ENCODE peak calls at places on chromosome 4, in seven cellular contexts. One of them, this sample, is unnamed.

GRCh38 chr4:181301735-181302380 is 941.3 kb upstream of the TENM3 start:
- DNase-seq in A549: peak
- DNase-seq in suprapubic skin: no peak
- DNase-seq in psoas muscle: peak
- DNase-seq in WERI-Rb-1: peak
- DNase-seq in CD4-positive, CD25-positive, alpha-beta regulatory T cell: no peak
- DNase-seq in mammary epithelial cell: peak
- DNase-seq in this sample: peak

GRCh38 chr4:84870398-84871163 is 95.9 kb downstream of the WDFY3 start:
- DNase-seq in A549: peak
- DNase-seq in suprapubic skin: no peak
- DNase-seq in psoas muscle: no peak
- DNase-seq in WERI-Rb-1: no peak
- DNase-seq in CD4-positive, CD25-positive, alpha-beta regulatory T cell: no peak
- DNase-seq in mammary epithelial cell: peak
- DNase-seq in this sample: no peak

GRCh38 chr4:128328106-128328505 is 40.5 kb upstream of the PGRMC2 start:
- DNase-seq in A549: no peak
- DNase-seq in suprapubic skin: no peak
- DNase-seq in psoas muscle: no peak
- DNase-seq in WERI-Rb-1: no peak
- DNase-seq in CD4-positive, CD25-positive, alpha-beta regulatory T cell: no peak
- DNase-seq in mammary epithelial cell: no peak
- DNase-seq in this sample: no peak

GRCh38 chr4:173414456-173414855 is 15.5 kb upstream of the SCRG1 start:
- DNase-seq in A549: no peak
- DNase-seq in suprapubic skin: no peak
- DNase-seq in psoas muscle: no peak
- DNase-seq in WERI-Rb-1: no peak
- DNase-seq in CD4-positive, CD25-positive, alpha-beta regulatory T cell: no peak
- DNase-seq in mammary epithelial cell: no peak
- DNase-seq in this sample: no peak

GRCh38 chr4:22969314-22969896 is 276.7 kb downstream of the GBA3 start:
- DNase-seq in A549: peak
- DNase-seq in suprapubic skin: no peak
- DNase-seq in psoas muscle: no peak
- DNase-seq in WERI-Rb-1: no peak
- DNase-seq in CD4-positive, CD25-positive, alpha-beta regulatory T cell: no peak
- DNase-seq in mammary epithelial cell: peak
- DNase-seq in this sample: no peak

GRCh38 chr4:42732776-42733175 is 75.9 kb upstream of the ATP8A1 start:
- DNase-seq in A549: no peak
- DNase-seq in suprapubic skin: no peak
- DNase-seq in psoas muscle: no peak
- DNase-seq in WERI-Rb-1: no peak
- DNase-seq in CD4-positive, CD25-positive, alpha-beta regulatory T cell: no peak
- DNase-seq in mammary epithelial cell: no peak
- DNase-seq in this sample: no peak

GRCh38 chr4:4627906-4628305 is 86.1 kb upstream of the STX18 start:
- DNase-seq in A549: no peak
- DNase-seq in suprapubic skin: no peak
- DNase-seq in psoas muscle: no peak
- DNase-seq in WERI-Rb-1: no peak
- DNase-seq in CD4-positive, CD25-positive, alpha-beta regulatory T cell: no peak
- DNase-seq in mammary epithelial cell: no peak
- DNase-seq in this sample: no peak

GRCh38 chr4:183369073-183369472 is 46.8 kb upstream of the CLDN24 start:
- DNase-seq in A549: no peak
- DNase-seq in suprapubic skin: peak
- DNase-seq in psoas muscle: no peak
- DNase-seq in WERI-Rb-1: no peak
- DNase-seq in CD4-positive, CD25-positive, alpha-beta regulatory T cell: no peak
- DNase-seq in mammary epithelial cell: no peak
- DNase-seq in this sample: no peak

GRCh38 chr4:22510750-22511149 is 5.1 kb downstream of the ADGRA3 start:
- DNase-seq in A549: no peak
- DNase-seq in suprapubic skin: no peak
- DNase-seq in psoas muscle: no peak
- DNase-seq in WERI-Rb-1: no peak
- DNase-seq in CD4-positive, CD25-positive, alpha-beta regulatory T cell: no peak
- DNase-seq in mammary epithelial cell: no peak
- DNase-seq in this sample: no peak

GRCh38 chr4:182862166-182862875 is 54.9 kb downstream of the DCTD start:
- DNase-seq in A549: no peak
- DNase-seq in suprapubic skin: no peak
- DNase-seq in psoas muscle: no peak
- DNase-seq in WERI-Rb-1: peak
- DNase-seq in CD4-positive, CD25-positive, alpha-beta regulatory T cell: no peak
- DNase-seq in mammary epithelial cell: no peak
- DNase-seq in this sample: no peak

GRCh38 chr4:175891863-175892262 is 79.8 kb upstream of the GPM6A start:
- DNase-seq in A549: no peak
- DNase-seq in suprapubic skin: no peak
- DNase-seq in psoas muscle: no peak
- DNase-seq in WERI-Rb-1: no peak
- DNase-seq in CD4-positive, CD25-positive, alpha-beta regulatory T cell: no peak
- DNase-seq in mammary epithelial cell: peak
- DNase-seq in this sample: no peak

GRCh38 chr4:127403523-127404084 is 229.2 kb upstream of the INTU start:
- DNase-seq in A549: no peak
- DNase-seq in suprapubic skin: no peak
- DNase-seq in psoas muscle: no peak
- DNase-seq in WERI-Rb-1: no peak
- DNase-seq in CD4-positive, CD25-positive, alpha-beta regulatory T cell: no peak
- DNase-seq in mammary epithelial cell: no peak
- DNase-seq in this sample: no peak

GRCh38 chr4:3297066-3297859 is 4.4 kb downstream of the RGS12 start:
- DNase-seq in A549: no peak
- DNase-seq in suprapubic skin: no peak
- DNase-seq in psoas muscle: no peak
- DNase-seq in WERI-Rb-1: no peak
- DNase-seq in CD4-positive, CD25-positive, alpha-beta regulatory T cell: no peak
- DNase-seq in mammary epithelial cell: no peak
- DNase-seq in this sample: no peak

GRCh38 chr4:104815593-104816156 is 321.0 kb upstream of the CXXC4 start:
- DNase-seq in A549: no peak
- DNase-seq in suprapubic skin: no peak
- DNase-seq in psoas muscle: no peak
- DNase-seq in WERI-Rb-1: peak
- DNase-seq in CD4-positive, CD25-positive, alpha-beta regulatory T cell: no peak
- DNase-seq in mammary epithelial cell: peak
- DNase-seq in this sample: no peak

GRCh38 chr4:80362578-80363181 is 27.1 kb downstream of the CFAP299 start:
- DNase-seq in A549: no peak
- DNase-seq in suprapubic skin: no peak
- DNase-seq in psoas muscle: no peak
- DNase-seq in WERI-Rb-1: peak
- DNase-seq in CD4-positive, CD25-positive, alpha-beta regulatory T cell: peak
- DNase-seq in mammary epithelial cell: peak
- DNase-seq in this sample: no peak

GRCh38 chr4:118270492-118270891 is 82.3 kb downstream of the PRSS12 start:
- DNase-seq in A549: peak
- DNase-seq in suprapubic skin: no peak
- DNase-seq in psoas muscle: no peak
- DNase-seq in WERI-Rb-1: no peak
- DNase-seq in CD4-positive, CD25-positive, alpha-beta regulatory T cell: peak
- DNase-seq in mammary epithelial cell: peak
- DNase-seq in this sample: no peak

DNA sequence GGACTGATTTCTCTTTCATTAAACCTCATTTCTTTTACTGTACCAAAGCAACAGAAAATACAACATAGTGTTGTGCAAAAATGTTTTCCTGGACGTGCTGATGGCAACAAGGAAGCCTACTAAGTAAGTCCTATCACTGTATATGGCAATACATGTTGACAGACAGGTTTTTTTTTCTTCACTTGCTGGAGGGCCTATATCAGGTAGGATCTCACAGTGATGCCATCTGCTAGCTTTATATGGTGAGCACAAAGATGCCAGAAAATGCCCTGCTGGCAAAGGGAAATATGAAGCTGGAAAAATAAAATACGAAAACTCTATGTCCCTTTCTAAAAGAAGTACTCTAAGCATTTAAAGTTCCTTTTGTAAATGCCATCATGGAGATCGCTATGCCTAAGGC is 119.0 kb upstream of the PDLIM3 start:
- DNase-seq in A549: no peak
- DNase-seq in suprapubic skin: no peak
- DNase-seq in psoas muscle: no peak
- DNase-seq in WERI-Rb-1: no peak
- DNase-seq in CD4-positive, CD25-positive, alpha-beta regulatory T cell: no peak
- DNase-seq in mammary epithelial cell: no peak
- DNase-seq in this sample: no peak
- H3K27ac ChIP-seq in A549: no peak
- H3K27ac ChIP-seq in suprapubic skin: no peak
- H3K27ac ChIP-seq in psoas muscle: peak
- H3K27ac ChIP-seq in WERI-Rb-1: no peak
- H3K27ac ChIP-seq in CD4-positive, CD25-positive, alpha-beta regulatory T cell: no peak
- H3K27ac ChIP-seq in mammary epithelial cell: no peak
- H3K27ac ChIP-seq in this sample: no peak

GRCh38 chr4:169948271-169948670 is 77.9 kb downstream of the MFAP3L start:
- DNase-seq in A549: no peak
- DNase-seq in suprapubic skin: no peak
- DNase-seq in psoas muscle: no peak
- DNase-seq in WERI-Rb-1: no peak
- DNase-seq in CD4-positive, CD25-positive, alpha-beta regulatory T cell: no peak
- DNase-seq in mammary epithelial cell: no peak
- DNase-seq in this sample: no peak

GRCh38 chr4:169940460-169940859 is 85.7 kb downstream of the MFAP3L start:
- DNase-seq in A549: no peak
- DNase-seq in suprapubic skin: no peak
- DNase-seq in psoas muscle: no peak
- DNase-seq in WERI-Rb-1: peak
- DNase-seq in CD4-positive, CD25-positive, alpha-beta regulatory T cell: no peak
- DNase-seq in mammary epithelial cell: no peak
- DNase-seq in this sample: no peak

GRCh38 chr4:169941141-169941540 is 85.1 kb downstream of the MFAP3L start:
- DNase-seq in A549: no peak
- DNase-seq in suprapubic skin: no peak
- DNase-seq in psoas muscle: no peak
- DNase-seq in WERI-Rb-1: no peak
- DNase-seq in CD4-positive, CD25-positive, alpha-beta regulatory T cell: no peak
- DNase-seq in mammary epithelial cell: no peak
- DNase-seq in this sample: no peak

GRCh38 chr4:169945636-169946035 is 80.6 kb downstream of the MFAP3L start:
- DNase-seq in A549: no peak
- DNase-seq in suprapubic skin: no peak
- DNase-seq in psoas muscle: no peak
- DNase-seq in WERI-Rb-1: peak
- DNase-seq in CD4-positive, CD25-positive, alpha-beta regulatory T cell: no peak
- DNase-seq in mammary epithelial cell: no peak
- DNase-seq in this sample: no peak
- H3K27ac ChIP-seq in A549: no peak
- H3K27ac ChIP-seq in suprapubic skin: no peak
- H3K27ac ChIP-seq in psoas muscle: no peak
- H3K27ac ChIP-seq in WERI-Rb-1: peak
- H3K27ac ChIP-seq in CD4-positive, CD25-positive, alpha-beta regulatory T cell: no peak
- H3K27ac ChIP-seq in mammary epithelial cell: no peak
- H3K27ac ChIP-seq in this sample: no peak

DNA sequence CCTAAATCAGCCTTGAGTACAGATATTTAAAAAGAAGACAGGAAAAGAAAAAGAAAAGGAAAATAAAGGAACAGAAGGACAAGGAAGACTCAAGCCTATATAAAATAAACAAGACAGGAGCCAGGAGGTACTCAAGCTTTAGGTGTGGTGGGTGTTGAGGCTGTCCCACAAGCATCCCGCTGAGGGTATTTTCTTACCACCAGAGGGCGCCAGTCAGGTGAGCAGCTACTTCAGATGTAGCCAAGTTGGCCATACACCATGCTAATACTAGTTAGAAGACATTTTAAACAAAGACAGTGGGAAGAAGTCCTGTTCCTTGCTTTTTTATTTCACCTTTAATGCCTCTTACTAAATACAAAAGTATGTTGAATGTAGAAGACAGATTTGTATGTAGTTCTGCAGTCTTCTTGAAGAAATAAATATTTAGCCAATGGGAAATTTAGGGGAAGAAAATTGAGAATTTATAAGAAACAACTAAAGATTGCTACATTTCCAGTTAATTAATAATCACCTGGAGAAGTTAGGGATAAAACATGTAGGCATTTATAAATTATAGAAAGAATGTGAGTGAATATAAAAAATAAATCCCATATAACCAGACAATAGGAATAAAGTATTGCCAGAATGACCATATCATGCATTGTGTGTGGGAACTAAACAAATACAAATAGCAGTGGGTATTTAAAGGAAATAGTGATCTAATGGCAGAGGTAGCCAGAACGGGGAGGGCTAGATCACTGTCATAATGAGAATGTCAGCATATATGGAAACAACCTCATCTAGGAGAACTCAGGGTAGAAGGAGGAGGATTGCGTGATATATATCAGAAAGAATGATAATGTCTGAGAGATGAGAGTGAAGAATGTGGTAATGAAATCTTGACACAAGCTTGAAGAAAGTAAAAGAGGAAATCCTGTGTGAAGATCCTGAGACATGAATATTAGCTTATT is 71.0 kb downstream of the MTHFD2L start:
- DNase-seq in A549: peak
- DNase-seq in suprapubic skin: no peak
- DNase-seq in psoas muscle: peak
- DNase-seq in WERI-Rb-1: peak
- DNase-seq in CD4-positive, CD25-positive, alpha-beta regulatory T cell: peak
- DNase-seq in mammary epithelial cell: peak
- DNase-seq in this sample: peak
- H3K27ac ChIP-seq in A549: no peak
- H3K27ac ChIP-seq in suprapubic skin: no peak
- H3K27ac ChIP-seq in psoas muscle: no peak
- H3K27ac ChIP-seq in WERI-Rb-1: no peak
- H3K27ac ChIP-seq in CD4-positive, CD25-positive, alpha-beta regulatory T cell: no peak
- H3K27ac ChIP-seq in mammary epithelial cell: no peak
- H3K27ac ChIP-seq in this sample: no peak

GRCh38 chr4:28209371-28209924 is 1348.8 kb downstream of the STIM2 start:
- DNase-seq in A549: no peak
- DNase-seq in suprapubic skin: no peak
- DNase-seq in psoas muscle: no peak
- DNase-seq in WERI-Rb-1: no peak
- DNase-seq in CD4-positive, CD25-positive, alpha-beta regulatory T cell: no peak
- DNase-seq in mammary epithelial cell: no peak
- DNase-seq in this sample: no peak
- H3K27ac ChIP-seq in A549: no peak
- H3K27ac ChIP-seq in suprapubic skin: no peak
- H3K27ac ChIP-seq in psoas muscle: no peak
- H3K27ac ChIP-seq in WERI-Rb-1: no peak
- H3K27ac ChIP-seq in CD4-positive, CD25-positive, alpha-beta regulatory T cell: no peak
- H3K27ac ChIP-seq in mammary epithelial cell: no peak
- H3K27ac ChIP-seq in this sample: no peak